ENCODE peak calls at places on chromosomes 3 and 15, in four cellular contexts. One of them, this sample, is unnamed.

GRCh38 chr3:36993326-36994283 is at the start of gene MLH1:
- DNase-seq in activated B cell treated with CpG ODN at 0.5 μM for 24 hours: peak
- DNase-seq in cardiac muscle cell: peak
- DNase-seq in OCI-LY7: peak
- DNase-seq in this sample: peak

GRCh38 chr3:151305081-151305777 is 11.4 kb downstream of the GPR87 start:
- DNase-seq in OCI-LY7: no peak
- DNase-seq in activated B cell treated with CpG ODN at 0.5 μM for 24 hours: no peak
- DNase-seq in cardiac muscle cell: peak
- DNase-seq in this sample: no peak

GRCh38 chr15:95558131-95558530 is 772.4 kb upstream of the NR2F2 start:
- DNase-seq in activated B cell treated with CpG ODN at 0.5 μM for 24 hours: no peak
- DNase-seq in cardiac muscle cell: peak
- DNase-seq in OCI-LY7: no peak
- DNase-seq in this sample: no peak

GRCh38 chr3:151382671-151383070 is 1.9 kb downstream of the P2RY12 start:
- DNase-seq in OCI-LY7: peak
- DNase-seq in cardiac muscle cell: no peak
- DNase-seq in activated B cell treated with CpG ODN at 0.5 μM for 24 hours: no peak
- DNase-seq in this sample: no peak

GRCh38 chr15:85872125-85872524 is 77.4 kb upstream of the KLHL25 start:
- DNase-seq in activated B cell treated with CpG ODN at 0.5 μM for 24 hours: no peak
- DNase-seq in OCI-LY7: no peak
- DNase-seq in cardiac muscle cell: no peak
- DNase-seq in this sample: no peak

GRCh38 chr3:126202281-126203079 is 22.1 kb upstream of the ALDH1L1 start:
- DNase-seq in activated B cell treated with CpG ODN at 0.5 μM for 24 hours: no peak
- DNase-seq in OCI-LY7: no peak
- DNase-seq in cardiac muscle cell: no peak
- DNase-seq in this sample: no peak

GRCh38 chr3:42263354-42264346 is 2.3 kb downstream of the CCK start:
- DNase-seq in OCI-LY7: no peak
- DNase-seq in activated B cell treated with CpG ODN at 0.5 μM for 24 hours: no peak
- DNase-seq in cardiac muscle cell: no peak
- DNase-seq in this sample: no peak

GRCh38 chr3:4776980-4777581 is 202.2 kb upstream of the BHLHE40 start:
- DNase-seq in OCI-LY7: no peak
- DNase-seq in activated B cell treated with CpG ODN at 0.5 μM for 24 hours: no peak
- DNase-seq in cardiac muscle cell: peak
- DNase-seq in this sample: no peak

GRCh38 chr3:29080967-29081366 is 199.9 kb upstream of the RBMS3 start:
- DNase-seq in cardiac muscle cell: no peak
- DNase-seq in OCI-LY7: no peak
- DNase-seq in activated B cell treated with CpG ODN at 0.5 μM for 24 hours: no peak
- DNase-seq in this sample: no peak

GRCh38 chr3:5798809-5799208 is 611.3 kb downstream of the EDEM1 start:
- DNase-seq in activated B cell treated with CpG ODN at 0.5 μM for 24 hours: no peak
- DNase-seq in cardiac muscle cell: no peak
- DNase-seq in OCI-LY7: no peak
- DNase-seq in this sample: no peak

GRCh38 chr3:194245975-194246561 is 105.1 kb downstream of the CPN2 start:
- DNase-seq in cardiac muscle cell: peak
- DNase-seq in activated B cell treated with CpG ODN at 0.5 μM for 24 hours: no peak
- DNase-seq in OCI-LY7: no peak
- DNase-seq in this sample: no peak
- TF ChIP-seq CTCF in cardiac muscle cell: no peak
- TF ChIP-seq CTCF in activated B cell treated with CpG ODN at 0.5 μM for 24 hours: no peak
- TF ChIP-seq CTCF in OCI-LY7: peak
- TF ChIP-seq CTCF in this sample: no peak

GRCh38 chr3:183350164-183350563 is 78.3 kb downstream of the MCF2L2 start:
- DNase-seq in activated B cell treated with CpG ODN at 0.5 μM for 24 hours: no peak
- DNase-seq in cardiac muscle cell: no peak
- DNase-seq in OCI-LY7: no peak
- DNase-seq in this sample: no peak
- TF ChIP-seq CTCF in activated B cell treated with CpG ODN at 0.5 μM for 24 hours: no peak
- TF ChIP-seq CTCF in cardiac muscle cell: no peak
- TF ChIP-seq CTCF in OCI-LY7: no peak
- TF ChIP-seq CTCF in this sample: no peak

DNA sequence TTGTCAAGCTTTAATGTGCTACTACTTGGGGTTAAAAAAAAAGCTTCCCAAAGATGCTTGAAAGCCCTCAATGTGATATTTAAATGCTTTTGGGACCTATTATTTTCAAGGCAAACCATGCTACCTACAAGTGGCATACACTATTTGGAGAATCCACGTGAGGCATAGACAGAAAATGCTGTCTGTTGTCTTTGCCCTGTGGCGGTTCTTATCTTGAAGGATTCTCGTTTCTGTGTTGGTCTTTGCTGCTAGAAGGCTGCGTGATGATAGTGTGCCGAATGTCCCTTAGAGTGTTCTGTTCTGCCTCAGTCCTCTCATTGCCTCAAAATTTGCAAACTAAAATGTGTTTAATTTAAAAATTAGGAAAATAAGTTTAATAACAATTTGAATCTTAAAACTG is 356.2 kb upstream of the RARB start:
- DNase-seq in cardiac muscle cell: no peak
- DNase-seq in OCI-LY7: no peak
- DNase-seq in activated B cell treated with CpG ODN at 0.5 μM for 24 hours: no peak
- DNase-seq in this sample: no peak
- TF ChIP-seq CTCF in cardiac muscle cell: no peak
- TF ChIP-seq CTCF in OCI-LY7: no peak
- TF ChIP-seq CTCF in activated B cell treated with CpG ODN at 0.5 μM for 24 hours: no peak
- TF ChIP-seq CTCF in this sample: no peak

DNA sequence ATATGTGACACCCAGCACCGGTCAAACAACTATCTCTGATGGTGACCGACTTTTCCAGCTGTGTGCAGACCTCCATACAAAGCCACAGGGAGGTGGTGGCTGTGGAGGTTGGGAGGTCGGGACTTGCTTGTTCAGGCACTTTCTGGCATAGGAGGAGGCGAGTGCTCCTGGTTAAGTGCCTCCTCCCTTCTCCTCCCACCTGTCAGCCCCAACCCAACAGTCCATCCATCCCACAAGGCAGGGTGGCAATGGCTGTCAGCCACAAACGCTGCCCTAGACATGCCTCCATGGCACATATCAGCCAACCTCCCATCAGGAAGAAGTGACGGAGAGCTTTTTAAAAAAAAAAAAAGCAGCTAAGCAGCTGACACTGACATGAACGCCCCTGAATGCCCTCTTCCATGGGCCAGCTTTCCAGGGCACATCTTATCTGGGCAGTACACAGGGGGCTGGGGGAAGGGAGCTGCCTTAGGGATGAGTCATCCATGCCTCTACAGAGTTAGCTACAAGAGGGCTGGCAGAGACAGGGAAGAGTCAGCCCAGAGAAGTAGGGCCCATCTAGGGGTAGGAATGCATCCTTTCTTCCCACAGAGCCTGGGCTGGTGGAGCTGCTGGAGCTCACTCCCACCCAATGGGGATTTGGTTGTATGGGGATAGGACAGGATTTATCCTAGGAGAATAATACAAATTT is 41.2 kb downstream of the CCDC12 start:
- DNase-seq in cardiac muscle cell: peak
- DNase-seq in OCI-LY7: no peak
- DNase-seq in activated B cell treated with CpG ODN at 0.5 μM for 24 hours: no peak
- DNase-seq in this sample: peak
- TF ChIP-seq CTCF in cardiac muscle cell: peak
- TF ChIP-seq CTCF in OCI-LY7: no peak
- TF ChIP-seq CTCF in activated B cell treated with CpG ODN at 0.5 μM for 24 hours: no peak
- TF ChIP-seq CTCF in this sample: no peak

DNA sequence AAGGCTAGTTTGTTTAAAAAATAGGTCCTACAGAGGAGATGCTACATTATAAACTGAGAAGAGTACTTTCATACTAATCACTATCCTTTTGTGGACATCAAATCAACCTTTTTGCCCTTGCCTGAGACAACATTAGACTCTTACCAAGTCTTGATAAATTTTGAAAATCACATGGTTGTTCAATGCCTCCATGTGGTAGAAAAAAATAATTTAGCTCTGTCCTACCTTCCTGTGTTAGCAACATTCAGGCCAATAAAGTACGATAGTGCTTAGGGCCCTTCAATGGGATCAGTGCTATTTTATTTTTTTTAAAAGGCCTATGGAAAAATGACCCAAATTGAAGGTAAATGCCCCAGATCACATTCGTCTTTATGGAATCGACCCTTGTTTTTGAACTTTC is 5.0 kb upstream of the UBE2E1 start:
- DNase-seq in activated B cell treated with CpG ODN at 0.5 μM for 24 hours: no peak
- DNase-seq in OCI-LY7: peak
- DNase-seq in cardiac muscle cell: peak
- DNase-seq in this sample: no peak
- TF ChIP-seq CTCF in activated B cell treated with CpG ODN at 0.5 μM for 24 hours: no peak
- TF ChIP-seq CTCF in OCI-LY7: peak
- TF ChIP-seq CTCF in cardiac muscle cell: peak
- TF ChIP-seq CTCF in this sample: no peak

GRCh38 chr3:108468577-108468976 is 41.8 kb downstream of the MYH15 start:
- DNase-seq in activated B cell treated with CpG ODN at 0.5 μM for 24 hours: no peak
- DNase-seq in cardiac muscle cell: no peak
- DNase-seq in OCI-LY7: no peak
- DNase-seq in this sample: no peak

GRCh38 chr3:108461641-108462040 is 48.8 kb downstream of the MYH15 start:
- DNase-seq in cardiac muscle cell: peak
- DNase-seq in OCI-LY7: no peak
- DNase-seq in activated B cell treated with CpG ODN at 0.5 μM for 24 hours: no peak
- DNase-seq in this sample: no peak

GRCh38 chr3:108459225-108459624 is 51.2 kb downstream of the MYH15 start:
- DNase-seq in cardiac muscle cell: no peak
- DNase-seq in activated B cell treated with CpG ODN at 0.5 μM for 24 hours: no peak
- DNase-seq in OCI-LY7: no peak
- DNase-seq in this sample: no peak

GRCh38 chr3:108462899-108463298 is 47.5 kb downstream of the MYH15 start:
- DNase-seq in OCI-LY7: no peak
- DNase-seq in activated B cell treated with CpG ODN at 0.5 μM for 24 hours: no peak
- DNase-seq in cardiac muscle cell: peak
- DNase-seq in this sample: no peak
- TF ChIP-seq CTCF in OCI-LY7: no peak
- TF ChIP-seq CTCF in activated B cell treated with CpG ODN at 0.5 μM for 24 hours: no peak
- TF ChIP-seq CTCF in cardiac muscle cell: no peak
- TF ChIP-seq CTCF in this sample: no peak

GRCh38 chr15:68352401-68353062 is 75.0 kb downstream of the FEM1B start:
- DNase-seq in OCI-LY7: peak
- DNase-seq in activated B cell treated with CpG ODN at 0.5 μM for 24 hours: no peak
- DNase-seq in cardiac muscle cell: peak
- DNase-seq in this sample: peak

GRCh38 chr15:68354268-68354667 is 76.7 kb downstream of the FEM1B start:
- DNase-seq in OCI-LY7: no peak
- DNase-seq in activated B cell treated with CpG ODN at 0.5 μM for 24 hours: no peak
- DNase-seq in cardiac muscle cell: no peak
- DNase-seq in this sample: no peak

GRCh38 chr15:68356778-68357177 is 75.2 kb downstream of the ITGA11 start:
- DNase-seq in OCI-LY7: no peak
- DNase-seq in cardiac muscle cell: no peak
- DNase-seq in activated B cell treated with CpG ODN at 0.5 μM for 24 hours: no peak
- DNase-seq in this sample: no peak

GRCh38 chr15:68353418-68354145 is 76.0 kb downstream of the FEM1B start:
- DNase-seq in cardiac muscle cell: no peak
- DNase-seq in OCI-LY7: no peak
- DNase-seq in activated B cell treated with CpG ODN at 0.5 μM for 24 hours: no peak
- DNase-seq in this sample: no peak

DNA sequence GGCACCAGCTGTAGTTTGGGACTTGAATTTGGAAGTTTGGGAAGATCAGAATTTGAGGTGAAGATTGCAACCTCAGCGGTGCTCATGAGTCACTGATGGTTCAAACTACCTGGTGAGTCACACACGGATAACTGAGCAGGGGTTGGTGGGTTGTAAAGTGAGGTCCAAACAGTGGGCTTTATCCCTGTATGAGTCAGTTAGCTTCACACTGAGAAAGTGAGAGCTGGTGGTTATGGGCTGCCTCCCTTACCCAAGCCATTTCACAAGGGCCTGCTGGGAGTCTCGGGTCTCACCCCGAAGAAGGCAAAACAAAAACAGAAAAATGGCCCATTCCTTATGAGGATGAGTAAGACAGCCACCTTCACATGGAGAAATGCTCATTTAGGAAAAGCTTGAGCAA is 77.0 kb downstream of the ITGA11 start:
- DNase-seq in OCI-LY7: no peak
- DNase-seq in activated B cell treated with CpG ODN at 0.5 μM for 24 hours: no peak
- DNase-seq in cardiac muscle cell: peak
- DNase-seq in this sample: no peak
- TF ChIP-seq CTCF in OCI-LY7: no peak
- TF ChIP-seq CTCF in activated B cell treated with CpG ODN at 0.5 μM for 24 hours: no peak
- TF ChIP-seq CTCF in cardiac muscle cell: no peak
- TF ChIP-seq CTCF in this sample: no peak

GRCh38 chr3:33798418-33799201 is at the start of gene PDCD6IP:
- DNase-seq in cardiac muscle cell: peak
- DNase-seq in activated B cell treated with CpG ODN at 0.5 μM for 24 hours: peak
- DNase-seq in OCI-LY7: peak
- DNase-seq in this sample: peak
- TF ChIP-seq CTCF in cardiac muscle cell: peak
- TF ChIP-seq CTCF in activated B cell treated with CpG ODN at 0.5 μM for 24 hours: no peak
- TF ChIP-seq CTCF in OCI-LY7: peak
- TF ChIP-seq CTCF in this sample: peak

This sample was measured in CD14-positive monocyte.